ENCODE peak calls at places on chromosome 19, in five cellular contexts. K is IMR-90, A is heart left ventricle, L is H1, M is NB4. S is an unnamed sample.

GRCh38 chr19:12788682-12789097 is 2.6 kb upstream of the JUNB start:
- DNase-seq in L (no peak), K (peak), M (peak), A (peak), S (no peak)

GRCh38 chr19:5436101-5436947 is 18.9 kb upstream of the ZNRF4 start:
- DNase-seq in K (peak), M (no peak), A (no peak), L (peak), S (peak)

GRCh38 chr19:39263912-39264305 is 4.3 kb upstream of the IFNL2 start:
- DNase-seq in K (no peak), M (no peak), L (no peak), A (no peak), S (no peak)

GRCh38 chr19:39237200-39238184 is 7.3 kb downstream of the IFNL3 start:
- DNase-seq in M (peak), K (no peak), A (no peak), L (no peak), S (peak)

GRCh38 chr19:15672580-15673175 is at the start of gene CYP4F12:
- DNase-seq in A (peak), L (no peak), K (no peak), M (peak), S (peak)

GRCh38 chr19:19040417-19040816 is 7.0 kb downstream of the ARMC6 start:
- DNase-seq in K (peak), L (no peak), M (no peak), A (peak), S (no peak)

GRCh38 chr19:9205506-9206113 is 13.8 kb downstream of the OR7D4 start:
- DNase-seq in L (peak), A (peak), M (peak), K (peak), S (peak)

GRCh38 chr19:50629801-50630200 is 9.9 kb downstream of the SYT3 start:
- DNase-seq in A (no peak), K (no peak), M (no peak), L (no peak), S (no peak)

GRCh38 chr19:43636121-43636683 is 3.4 kb downstream of the CADM4 start:
- DNase-seq in L (no peak), A (no peak), K (no peak), M (no peak), S (peak)

GRCh38 chr19:58356971-58357797 is 3.9 kb upstream of the A1BG start:
- DNase-seq in K (no peak), M (no peak), A (no peak), L (no peak), S (no peak)

GRCh38 chr19:28234637-28235036 is 978.3 kb downstream of the UQCRFS1 start:
- DNase-seq in L (no peak), K (no peak), M (no peak), A (no peak), S (no peak)

GRCh38 chr19:32859591-32859990 is 10.0 kb downstream of the SLC7A9 start:
- DNase-seq in K (no peak), A (no peak), M (no peak), L (no peak), S (no peak)

GRCh38 chr19:31154021-31154420 is 195.2 kb downstream of the TSHZ3 start:
- DNase-seq in M (no peak), K (peak), A (no peak), L (no peak), S (peak)

GRCh38 chr19:38715540-38715939 is 28.7 kb downstream of the CAPN12 start:
- DNase-seq in A (peak), M (no peak), L (no peak), K (no peak), S (no peak)

GRCh38 chr19:40006273-40006691 is 9.4 kb downstream of the ZNF546 start:
- DNase-seq in M (no peak), L (no peak), K (peak), A (no peak), S (peak)

GRCh38 chr19:27746691-27747380 is 1466.1 kb downstream of the UQCRFS1 start:
- DNase-seq in K (peak), A (peak), M (peak), L (peak), S (no peak)

GRCh38 chr19:55441319-55441691 is 1.8 kb downstream of the SHISA7 start:
- DNase-seq in M (peak), L (no peak), K (no peak), A (no peak), S (no peak)

GRCh38 chr19:33767898-33768413 is 28.7 kb upstream of the KCTD15 start:
- DNase-seq in L (peak), A (no peak), M (peak), K (peak), S (peak)

GRCh38 chr19:11012507-11012906 is 51.7 kb downstream of the SMARCA4 start:
- DNase-seq in A (no peak), M (no peak), K (no peak), L (no peak), S (no peak)

GRCh38 chr19:36837525-36837901 is 674 bp downstream of the ZNF790 start:
- DNase-seq in K (no peak), L (no peak), M (no peak), A (no peak), S (no peak)

GRCh38 chr19:42207767-42208259 is 9.7 kb downstream of the DEDD2 start:
- DNase-seq in L (no peak), A (peak), M (peak), K (peak), S (peak)

GRCh38 chr19:2302319-2303208 is 5.4 kb downstream of the LINGO3 start:
- DNase-seq in A (peak), L (no peak), M (no peak), K (peak), S (no peak)

GRCh38 chr19:52227196-52227940 is 37.5 kb downstream of the PPP2R1A start:
- DNase-seq in L (no peak), A (no peak), K (no peak), M (peak), S (no peak)

GRCh38 chr19:39704181-39705044 is at the start of gene LGALS14:
- DNase-seq in M (no peak), A (no peak), K (no peak), L (no peak), S (no peak)

GRCh38 chr19:32817252-32817912 is 52.2 kb downstream of the SLC7A9 start:
- DNase-seq in M (no peak), A (no peak), L (no peak), K (no peak), S (no peak)

GRCh38 chr19:39643591-39643990 is 12.1 kb upstream of the LGALS16 start:
- DNase-seq in K (no peak), A (no peak), L (no peak), M (no peak), S (no peak)

GRCh38 chr19:48634424-48635262 is 2.5 kb downstream of the DBP start:
- DNase-seq in L (peak), A (peak), K (peak), M (peak), S (peak)

GRCh38 chr19:871446-872265 is 12.2 kb downstream of the CFD start:
- DNase-seq in M (no peak), A (no peak), L (no peak), K (peak), S (no peak)

GRCh38 chr19:48511321-48511731 is 309 bp downstream of the LMTK3 start:
- DNase-seq in M (peak), A (no peak), K (no peak), L (no peak), S (no peak)

GRCh38 chr19:39671739-39672363 is 16.1 kb downstream of the LGALS16 start:
- DNase-seq in L (peak), K (peak), M (peak), A (no peak), S (peak)

GRCh38 chr19:28988066-28988465 is 224.9 kb downstream of the UQCRFS1 start:
- DNase-seq in K (no peak), A (no peak), M (no peak), L (no peak), S (no peak)

GRCh38 chr19:32661318-32661717 is 13.7 kb downstream of the ANKRD27 start:
- DNase-seq in M (no peak), A (no peak), K (no peak), L (no peak), S (no peak)

GRCh38 chr19:45032421-45032820 is 6.4 kb upstream of the CLASRP start:
- DNase-seq in K (no peak), A (no peak), M (no peak), L (no peak), S (no peak)

GRCh38 chr19:38781058-38781457 is 7.7 kb upstream of the LGALS7 start:
- DNase-seq in L (no peak), K (no peak), A (no peak), M (no peak), S (no peak)

GRCh38 chr19:23310729-23311211 is 60.6 kb upstream of the ZNF724 start:
- DNase-seq in M (no peak), A (no peak), L (no peak), K (no peak), S (no peak)

GRCh38 chr19:1118999-1119398 is 15.2 kb downstream of the GPX4 start:
- DNase-seq in K (no peak), M (no peak), A (no peak), L (no peak), S (no peak)

GRCh38 chr19:34397853-34398252 is 6.3 kb upstream of the PDCD2L start:
- DNase-seq in A (no peak), M (no peak), K (no peak), L (no peak), S (no peak)

GRCh38 chr19:48842744-48843162 is 6.5 kb upstream of the HSD17B14 start:
- DNase-seq in A (no peak), M (peak), K (peak), L (no peak), S (no peak)

GRCh38 chr19:4068058-4068966 is 1.6 kb upstream of the ZBTB7A start:
- DNase-seq in L (no peak), A (no peak), M (peak), K (no peak), S (no peak)
- TF ChIP-seq POLR2A in L (no peak), A (no peak), M (no peak), K (no peak), S (no peak)

GRCh38 chr19:46605356-46605821 is 4.3 kb downstream of the CALM3 start:
- DNase-seq in M (no peak), K (no peak), A (no peak), L (no peak), S (no peak)
- TF ChIP-seq POLR2A in M (no peak), K (no peak), A (no peak), L (no peak), S (no peak)

DNA sequence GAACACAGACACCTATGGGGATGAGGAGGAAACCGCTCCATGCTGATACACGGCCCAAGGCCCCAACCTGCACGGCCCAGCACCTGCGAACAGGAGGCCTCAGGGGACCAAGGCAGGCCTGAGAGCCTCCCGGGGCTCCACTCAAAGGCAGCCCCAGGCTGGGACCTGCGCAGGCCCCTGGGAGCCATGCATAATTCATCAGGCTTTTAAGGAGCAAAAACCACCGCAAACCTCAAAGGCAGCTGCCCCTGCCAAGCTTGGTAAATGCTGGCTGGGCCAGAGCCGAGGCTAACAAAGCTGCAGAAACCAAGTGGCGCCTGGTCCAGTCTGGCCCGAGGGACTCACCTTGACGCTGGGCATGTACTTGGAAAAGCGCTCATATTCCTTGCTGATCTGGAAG is 8.0 kb downstream of the DDX39A start:
- DNase-seq in L (no peak), K (no peak), A (no peak), M (no peak), S (no peak)
- TF ChIP-seq POLR2A in L (no peak), K (no peak), A (no peak), M (no peak), S (no peak)

GRCh38 chr19:17841810-17842662 is 5.7 kb downstream of the JAK3 start:
- DNase-seq in A (peak), M (peak), L (peak), K (peak), S (peak)
- TF ChIP-seq POLR2A in A (no peak), M (no peak), L (no peak), K (no peak), S (no peak)

S was measured in H54.